ENCODE peak calls at places on chromosomes 7 and 10, in seven cellular contexts. U is lower lobe of right lung; W is GM12878; P is GM12891; S is anterior cingulate cortex; G is naive thymus-derived CD8-positive, alpha-beta T cell; F is RWPE1. D is an unnamed sample.

GRCh38 chr7:131174391-131174790 is 153.3 kb upstream of the MKLN1 start:
- DNase-seq in U (no peak), P (no peak), W (no peak), F (no peak), S (no peak), G (no peak), D (no peak)

GRCh38 chr7:79820387-79820786 is 314.2 kb upstream of the GNAI1 start:
- DNase-seq in W (no peak), U (peak), G (no peak), S (peak), P (no peak), F (peak), D (peak)

GRCh38 chr10:74871595-74872382 is 45.4 kb downstream of the KAT6B start:
- DNase-seq in F (peak), S (no peak), P (peak), G (no peak), W (peak), U (no peak), D (no peak)

GRCh38 chr10:29496341-29497162 is 138.2 kb downstream of the SVIL start:
- DNase-seq in S (peak), F (peak), G (peak), P (peak), W (no peak), U (peak), D (peak)

GRCh38 chr7:4683884-4684565 is 1.9 kb downstream of the FOXK1 start:
- DNase-seq in U (peak), P (no peak), G (peak), W (peak), S (peak), F (peak), D (peak)

GRCh38 chr7:67423058-67423457 is 426.4 kb downstream of the TYW1 start:
- DNase-seq in S (no peak), G (no peak), F (no peak), W (no peak), P (no peak), U (no peak), D (no peak)

GRCh38 chr7:7554021-7554432 is 12.7 kb upstream of the MIOS start:
- DNase-seq in S (no peak), P (no peak), G (no peak), U (no peak), F (no peak), W (no peak), D (no peak)

GRCh38 chr10:22445460-22445859 is 100.2 kb downstream of the SPAG6 start:
- DNase-seq in S (no peak), P (no peak), U (no peak), F (no peak), W (no peak), G (no peak), D (no peak)

GRCh38 chr7:151276651-151277590 is 28.4 kb upstream of the SMARCD3 start:
- DNase-seq in G (peak), S (peak), P (peak), F (peak), W (no peak), U (peak), D (peak)

GRCh38 chr10:122939819-122940543 is 14.0 kb downstream of the C10orf88 start:
- DNase-seq in P (no peak), U (no peak), F (no peak), S (no peak), G (no peak), W (no peak), D (no peak)

GRCh38 chr10:21363087-21363752 is 162.3 kb downstream of the SKIDA1 start:
- DNase-seq in F (no peak), G (no peak), S (no peak), U (no peak), W (no peak), P (no peak), D (no peak)

GRCh38 chr10:6151087-6151977 is 51.4 kb upstream of the PFKFB3 start:
- DNase-seq in U (peak), P (no peak), G (peak), F (no peak), W (peak), S (peak), D (no peak)

GRCh38 chr10:43202657-43203490 is 64.0 kb downstream of the RASGEF1A start:
- DNase-seq in F (peak), P (peak), S (no peak), G (peak), W (no peak), U (peak), D (peak)